ENCODE peak calls at places on chromosomes 5 and 9, in eight cellular contexts. F, G, M, R, T, N, U and Z are unnamed samples.

GRCh38 chr5:17105744-17106450 is 111.5 kb upstream of the BASP1 start:
- DNase-seq in F (no peak), U (no peak), T (peak), N (no peak), G (peak), M (no peak), R (no peak), Z (no peak)

GRCh38 chr5:111234125-111234524 is 9.9 kb downstream of the CAMK4 start:
- DNase-seq in N (no peak), F (no peak), T (no peak), U (no peak), M (no peak), R (no peak), G (no peak), Z (no peak)

GRCh38 chr5:180777475-180777874 is 25.1 kb downstream of the MGAT1 start:
- DNase-seq in G (no peak), F (no peak), T (no peak), M (no peak), R (no peak), U (no peak), N (no peak), Z (no peak)

GRCh38 chr5:143771229-143772001 is 40.5 kb upstream of the HMHB1 start:
- DNase-seq in F (no peak), U (no peak), M (no peak), R (no peak), G (peak), T (no peak), N (no peak), Z (no peak)

GRCh38 chr5:158895573-158895972 is 204.1 kb downstream of the EBF1 start:
- DNase-seq in G (peak), F (no peak), R (no peak), T (peak), U (no peak), N (no peak), M (no peak), Z (no peak)

GRCh38 chr9:33943389-33943788 is 105.3 kb downstream of the UBAP2 start:
- DNase-seq in U (no peak), T (no peak), F (no peak), G (peak), N (no peak), R (no peak), M (no peak), Z (no peak)

GRCh38 chr9:81363916-81364480 is 325.3 kb downstream of the TLE1 start:
- DNase-seq in F (no peak), R (no peak), N (no peak), U (no peak), M (no peak), T (no peak), G (no peak), Z (no peak)

GRCh38 chr5:159096555-159097460 is 2.9 kb downstream of the EBF1 start:
- DNase-seq in G (no peak), U (no peak), T (no peak), R (no peak), N (no peak), F (no peak), M (no peak), Z (no peak)

GRCh38 chr5:92979716-92980115 is 601.3 kb downstream of the NR2F1-AS1 start:
- DNase-seq in R (no peak), G (no peak), M (no peak), F (no peak), U (no peak), T (no peak), N (no peak), Z (no peak)

GRCh38 chr9:7266911-7267555 is 509.3 kb downstream of the KDM4C start:
- DNase-seq in M (peak), U (no peak), N (no peak), R (no peak), T (no peak), F (no peak), G (no peak), Z (no peak)

GRCh38 chr9:34554211-34555001 is 31.6 kb upstream of the ENHO start:
- DNase-seq in U (no peak), M (no peak), T (no peak), G (no peak), F (no peak), N (peak), R (no peak), Z (no peak)

GRCh38 chr9:119902611-119903010 is 533.4 kb upstream of the BRINP1 start:
- DNase-seq in G (no peak), F (no peak), N (no peak), T (no peak), U (no peak), R (no peak), M (no peak), Z (no peak)

GRCh38 chr5:139678751-139679750 is 30.9 kb downstream of the CXXC5 start:
- DNase-seq in G (no peak), F (no peak), U (no peak), R (no peak), T (no peak), M (peak), N (peak), Z (no peak)

GRCh38 chr5:82364497-82364896 is 86.3 kb upstream of the RPS23 start:
- DNase-seq in T (peak), M (no peak), G (peak), R (no peak), U (peak), F (no peak), N (no peak), Z (peak)

GRCh38 chr9:38313421-38313820 is 79.1 kb upstream of the ALDH1B1 start:
- DNase-seq in M (no peak), N (no peak), G (no peak), T (no peak), U (no peak), F (no peak), R (no peak), Z (no peak)

GRCh38 chr5:169298193-169298592 is 2.7 kb downstream of the SLIT3 start:
- DNase-seq in R (no peak), N (no peak), M (no peak), G (no peak), U (no peak), F (no peak), T (no peak), Z (no peak)

DNA sequence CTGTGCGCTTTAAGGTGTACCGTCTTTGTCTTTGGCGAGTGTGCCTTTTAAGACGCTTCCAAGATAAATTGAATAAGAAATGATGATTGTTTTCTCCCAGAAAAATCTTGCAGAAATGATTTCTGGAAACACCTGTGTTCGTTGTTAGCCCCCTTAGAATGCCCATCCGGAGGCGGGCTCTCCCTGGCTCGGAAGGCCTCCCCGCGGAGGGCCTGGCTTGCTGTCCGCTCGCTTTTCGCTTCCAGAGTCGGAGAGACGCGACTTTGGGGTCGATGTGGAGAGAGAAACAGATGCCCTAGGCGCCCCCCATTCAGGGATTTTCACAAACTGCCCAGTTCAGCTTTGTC is 23.9 kb downstream of the LECT2 start:
- DNase-seq in N (no peak), U (no peak), T (no peak), M (no peak), F (no peak), R (no peak), G (no peak), Z (no peak)
- H3K4me3 ChIP-seq in N (no peak), U (no peak), T (no peak), M (no peak), F (no peak), R (peak), G (no peak), Z (no peak)

DNA sequence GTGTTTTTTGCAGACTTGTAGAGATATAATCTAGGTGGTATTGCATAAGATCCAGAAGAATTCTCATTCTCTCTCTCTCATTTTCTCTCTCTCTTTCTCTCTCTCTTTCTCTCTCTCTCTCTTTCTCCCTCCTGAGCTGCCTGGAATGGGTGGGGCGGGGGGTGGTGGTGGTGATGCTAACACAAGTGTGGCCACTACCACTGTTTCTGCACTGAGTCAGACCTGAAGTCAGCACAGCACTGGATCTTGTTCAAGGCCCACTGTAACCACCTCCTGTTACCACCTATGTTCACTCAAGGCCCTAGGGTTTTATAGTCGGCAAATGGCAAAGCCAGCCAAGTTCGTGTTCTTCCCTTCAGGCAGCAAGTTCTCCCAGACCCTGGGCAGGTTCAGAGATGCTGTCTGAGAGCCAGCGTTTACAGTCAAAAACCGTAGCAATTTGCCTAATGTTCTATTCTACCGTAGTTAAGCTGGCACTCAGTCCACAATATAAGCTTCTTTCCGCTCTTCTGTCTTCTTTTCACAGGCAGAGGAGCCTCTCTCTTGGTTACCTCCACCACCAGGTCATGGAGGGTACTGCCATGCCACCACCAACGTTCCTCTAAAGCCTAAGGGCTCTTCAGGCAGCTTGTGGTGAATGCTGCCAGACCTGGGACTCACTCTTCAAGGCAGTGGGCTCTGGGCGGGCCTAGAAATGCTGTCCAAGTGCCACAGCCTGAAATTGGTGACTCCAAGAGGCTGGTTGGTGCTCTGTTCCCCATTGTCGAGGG is 235.7 kb upstream of the PRR16 start:
- DNase-seq in G (no peak), F (no peak), M (no peak), U (no peak), N (peak), R (peak), T (no peak), Z (no peak)
- TF ChIP-seq CTCF in G (no peak), F (no peak), M (no peak), U (no peak), N (no peak), R (no peak), T (peak), Z (no peak)

GRCh38 chr5:1295650-1296037 is 776 bp upstream of the TERT start:
- DNase-seq in R (no peak), G (no peak), M (peak), F (no peak), U (no peak), T (no peak), N (no peak), Z (no peak)
- H3K4me3 ChIP-seq in R (no peak), G (no peak), M (no peak), F (no peak), U (no peak), T (no peak), N (peak), Z (no peak)

GRCh38 chr5:141363952-141364660 is at the start of gene PCDHGA5:
- DNase-seq in R (no peak), M (no peak), T (no peak), U (no peak), N (no peak), F (no peak), G (peak), Z (no peak)
- TF ChIP-seq CTCF in R (no peak), M (no peak), T (peak), U (peak), N (no peak), F (no peak), G (peak), Z (no peak)

GRCh38 chr5:152181461-152181860 is 223.6 kb downstream of the NMUR2 start:
- DNase-seq in G (no peak), T (no peak), N (no peak), U (no peak), R (no peak), M (no peak), F (no peak), Z (no peak)

GRCh38 chr5:152188219-152188618 is 216.9 kb downstream of the NMUR2 start:
- DNase-seq in F (no peak), U (no peak), M (no peak), G (no peak), N (no peak), T (no peak), R (no peak), Z (no peak)

GRCh38 chr5:152187668-152188067 is 217.4 kb downstream of the NMUR2 start:
- DNase-seq in M (no peak), G (no peak), T (no peak), N (no peak), F (no peak), R (no peak), U (no peak), Z (no peak)

DNA sequence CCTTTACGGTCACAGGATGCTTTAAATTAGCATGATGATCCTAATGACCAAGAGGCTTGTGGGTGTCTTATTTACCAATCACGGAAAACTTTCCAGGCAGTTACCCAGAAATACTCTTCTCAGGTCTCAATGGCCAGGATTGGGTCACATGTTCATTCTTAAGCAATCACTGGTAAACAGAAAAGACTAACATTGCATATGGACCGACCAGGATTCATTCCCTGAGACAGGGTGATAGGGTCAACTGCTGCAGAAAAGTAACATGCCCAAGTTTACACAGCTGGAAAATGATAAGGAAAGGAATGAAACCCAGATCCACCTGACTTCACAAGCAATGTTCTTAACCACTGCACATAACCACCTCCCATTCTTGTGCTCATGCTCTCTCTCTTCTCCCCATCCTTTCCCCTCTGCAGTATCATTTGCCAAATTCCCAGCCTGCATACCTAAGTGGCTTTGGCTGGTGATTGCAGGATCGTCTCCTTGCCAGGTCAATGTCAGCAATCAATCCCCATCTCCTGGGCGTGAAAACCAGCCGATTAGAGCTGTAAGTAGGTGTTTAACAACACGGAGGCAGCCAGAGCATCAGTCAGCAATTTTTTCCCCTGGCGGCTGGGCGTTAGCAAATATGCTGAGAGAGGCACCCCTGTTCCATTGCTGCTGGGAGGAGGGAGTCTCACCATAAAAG is 219.4 kb downstream of the NMUR2 start:
- DNase-seq in F (no peak), T (no peak), R (no peak), G (no peak), M (no peak), N (no peak), U (no peak), Z (no peak)
- H3K4me3 ChIP-seq in F (no peak), T (no peak), R (no peak), G (no peak), M (no peak), N (no peak), U (no peak), Z (no peak)